ENCODE peak calls at places on chromosome 6, in nine cellular contexts. W is AG10803, P is ovary, X is fibroblast of mammary gland, J is A673, I is IMR-90, S is AG04450, F is transverse colon, B is dorsolateral prefrontal cortex. Z is an unnamed sample.

GRCh38 chr6:14436593-14436992 is 319.0 kb downstream of the CD83 start:
- DNase-seq in J (no peak), I (no peak), P (no peak), F (no peak), B (no peak), W (no peak), X (no peak), S (no peak), Z (no peak)

GRCh38 chr6:35208419-35208818 is 5.3 kb upstream of the SCUBE3 start:
- DNase-seq in W (no peak), X (no peak), I (no peak), S (no peak), F (no peak), J (no peak), P (no peak), B (no peak), Z (no peak)

GRCh38 chr6:167795874-167796667 is 30.6 kb upstream of the AFDN start:
- DNase-seq in X (no peak), P (no peak), W (no peak), J (no peak), S (no peak), B (peak), I (no peak), F (peak), Z (no peak)

GRCh38 chr6:127107916-127108315 is 10.6 kb upstream of the RSPO3 start:
- DNase-seq in P (no peak), X (no peak), W (no peak), S (no peak), J (no peak), B (no peak), I (no peak), F (no peak), Z (no peak)

GRCh38 chr6:2744206-2744771 is 6.4 kb downstream of the MYLK4 start:
- DNase-seq in P (no peak), W (no peak), X (no peak), J (peak), B (no peak), F (no peak), I (no peak), S (no peak), Z (no peak)

GRCh38 chr6:110250058-110250457 is 69.8 kb downstream of the CDC40 start:
- DNase-seq in S (no peak), P (no peak), X (no peak), J (no peak), I (no peak), W (no peak), F (no peak), B (no peak), Z (no peak)

GRCh38 chr6:156776841-156777576 is at the start of gene ARID1B:
- DNase-seq in S (peak), X (peak), B (peak), W (peak), F (peak), I (peak), P (peak), J (peak), Z (no peak)

GRCh38 chr6:23181301-23182110 is 612.1 kb downstream of the HDGFL1 start:
- DNase-seq in B (no peak), P (no peak), W (no peak), F (no peak), X (no peak), S (no peak), J (peak), I (no peak), Z (no peak)

GRCh38 chr6:149924933-149925252 is 2.0 kb upstream of the RAET1G start:
- DNase-seq in B (no peak), P (peak), S (no peak), F (no peak), X (no peak), I (no peak), J (no peak), W (no peak), Z (no peak)

GRCh38 chr6:54747955-54748354 is 98.6 kb upstream of the FAM83B start:
- DNase-seq in I (no peak), F (no peak), W (no peak), S (no peak), B (no peak), P (no peak), J (no peak), X (no peak), Z (no peak)

GRCh38 chr6:105432797-105433196 is 29.9 kb upstream of the PREP start:
- DNase-seq in I (peak), P (no peak), W (peak), X (peak), J (peak), B (no peak), F (no peak), S (peak), Z (peak)

GRCh38 chr6:34671801-34672656 is 24.5 kb downstream of the ILRUN start:
- DNase-seq in W (peak), F (peak), P (no peak), J (peak), S (no peak), X (peak), B (no peak), I (peak), Z (no peak)

GRCh38 chr6:107046316-107046715 is 18.3 kb downstream of the MTRES1 start:
- DNase-seq in B (no peak), J (no peak), P (no peak), I (no peak), S (no peak), W (no peak), X (no peak), F (no peak), Z (no peak)

GRCh38 chr6:32369678-32370077 is 2.0 kb downstream of the TSBP1 start:
- DNase-seq in P (no peak), B (no peak), W (peak), S (peak), I (peak), J (peak), F (no peak), X (peak), Z (peak)

GRCh38 chr6:63565727-63566625 is 6.3 kb upstream of the LOC128125822 start:
- DNase-seq in B (no peak), P (no peak), W (no peak), F (no peak), J (no peak), X (no peak), S (no peak), I (peak), Z (no peak)

DNA sequence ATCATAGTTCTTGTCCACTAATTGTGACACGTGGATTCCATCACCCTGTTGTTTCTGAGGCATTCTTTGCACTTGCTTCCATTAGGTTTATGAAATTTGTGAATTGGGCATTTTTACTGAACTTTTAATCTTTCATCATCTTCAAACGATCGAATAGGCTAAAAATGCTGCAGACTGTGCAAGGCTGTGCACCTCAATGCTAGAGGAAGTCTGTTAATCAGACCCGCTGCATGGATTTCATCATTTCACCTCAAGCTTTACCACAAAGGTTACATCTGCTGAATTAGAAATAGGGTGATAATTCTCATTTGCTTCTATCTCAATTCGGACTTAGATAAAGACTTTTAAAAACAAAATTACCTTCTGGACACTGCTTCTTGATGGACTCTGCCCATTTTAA is 27.8 kb upstream of the F13A1 start:
- DNase-seq in S (no peak), W (no peak), F (no peak), I (no peak), B (no peak), P (no peak), J (no peak), X (no peak), Z (no peak)
- H3K4me3 ChIP-seq in S (no peak), W (no peak), F (no peak), I (no peak), B (no peak), P (no peak), J (no peak), X (no peak), Z (no peak)

GRCh38 chr6:78436335-78436734 is 431.0 kb upstream of the IRAK1BP1 start:
- DNase-seq in S (peak), W (peak), J (peak), B (no peak), X (peak), P (no peak), I (peak), F (no peak), Z (peak)
- TF ChIP-seq CTCF in S (peak), W (peak), J (peak), B (no peak), X (peak), P (no peak), I (peak), F (no peak), Z (peak)

GRCh38 chr6:165571721-165572132 is 91.3 kb downstream of the PDE10A start:
- DNase-seq in W (no peak), J (no peak), S (no peak), X (no peak), B (no peak), F (no peak), P (no peak), I (peak), Z (no peak)

GRCh38 chr6:165573671-165574070 is 89.4 kb downstream of the PDE10A start:
- DNase-seq in W (no peak), F (no peak), X (peak), S (no peak), P (peak), I (peak), B (no peak), J (peak), Z (no peak)

GRCh38 chr6:165571068-165571682 is 91.9 kb downstream of the PDE10A start:
- DNase-seq in F (no peak), W (peak), B (no peak), S (no peak), J (no peak), X (peak), P (no peak), I (peak), Z (no peak)

GRCh38 chr6:165566088-165566828 is 96.8 kb downstream of the PDE10A start:
- DNase-seq in P (no peak), B (no peak), J (no peak), S (no peak), X (no peak), F (no peak), I (no peak), W (no peak), Z (no peak)

GRCh38 chr6:165568326-165568725 is 94.7 kb downstream of the PDE10A start:
- DNase-seq in S (no peak), F (no peak), W (no peak), X (no peak), P (no peak), J (no peak), I (no peak), B (no peak), Z (no peak)
- H3K4me3 ChIP-seq in S (no peak), F (no peak), W (no peak), X (no peak), P (no peak), J (no peak), I (no peak), B (no peak), Z (no peak)

DNA sequence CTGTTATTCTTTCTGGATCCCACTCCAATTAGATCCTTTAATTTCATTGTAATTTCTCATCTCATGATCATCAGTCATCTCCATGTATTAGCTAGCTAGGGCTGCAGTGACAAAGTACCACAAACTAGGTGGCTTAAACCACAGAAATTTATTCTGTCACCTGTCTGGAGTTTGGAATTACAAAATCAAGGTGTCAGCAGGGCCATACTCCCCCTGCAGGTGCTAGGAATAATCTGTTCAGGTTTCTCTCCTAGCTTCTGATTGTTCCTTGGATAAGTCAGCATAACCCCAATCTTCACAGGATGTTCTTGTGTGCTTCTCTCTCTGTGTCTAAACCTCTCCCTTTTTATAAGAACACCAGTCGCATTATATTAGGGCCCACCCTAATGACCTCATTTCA is 40.4 kb downstream of the BEND6 start:
- DNase-seq in J (no peak), I (no peak), W (no peak), S (no peak), B (no peak), X (no peak), P (no peak), F (no peak), Z (no peak)
- TF ChIP-seq CTCF in J (peak), I (no peak), W (no peak), S (no peak), B (no peak), X (no peak), P (no peak), F (no peak), Z (peak)

DNA sequence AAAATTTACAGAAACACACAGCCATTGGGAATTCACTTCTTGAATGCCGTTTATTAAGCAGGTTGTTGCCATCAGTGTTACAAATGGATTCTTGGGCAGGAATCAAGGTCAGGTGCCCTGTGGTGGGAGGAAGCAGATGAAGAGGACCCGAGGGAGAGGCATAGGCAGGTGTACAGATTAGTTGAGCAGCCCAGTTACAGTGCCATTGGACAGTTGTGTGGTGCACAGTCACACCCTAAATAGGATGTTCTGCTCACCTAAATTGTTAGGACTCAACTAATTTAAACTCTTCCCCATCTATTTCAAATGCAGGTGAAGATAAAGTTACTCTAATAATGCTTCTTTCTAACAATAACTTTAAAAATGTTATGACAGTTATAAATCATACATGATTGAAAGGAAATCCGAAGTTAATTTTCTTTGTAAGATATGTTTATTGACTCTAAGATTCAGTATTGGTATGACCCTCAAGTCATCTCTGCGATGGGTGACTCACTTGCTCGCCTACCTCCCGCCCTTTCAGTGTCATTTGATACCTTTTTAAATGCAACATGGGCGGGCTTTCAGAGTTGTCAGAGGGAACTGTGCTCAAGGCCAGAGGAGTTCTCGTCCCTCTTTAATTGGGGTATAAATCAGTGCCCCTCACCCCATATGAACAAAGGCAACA is 35.0 kb downstream of the DSE start:
- DNase-seq in F (no peak), W (peak), J (peak), S (no peak), B (no peak), X (peak), I (peak), P (no peak), Z (no peak)
- H3K4me3 ChIP-seq in F (no peak), W (peak), J (no peak), S (peak), B (no peak), X (no peak), I (no peak), P (no peak), Z (peak)

DNA sequence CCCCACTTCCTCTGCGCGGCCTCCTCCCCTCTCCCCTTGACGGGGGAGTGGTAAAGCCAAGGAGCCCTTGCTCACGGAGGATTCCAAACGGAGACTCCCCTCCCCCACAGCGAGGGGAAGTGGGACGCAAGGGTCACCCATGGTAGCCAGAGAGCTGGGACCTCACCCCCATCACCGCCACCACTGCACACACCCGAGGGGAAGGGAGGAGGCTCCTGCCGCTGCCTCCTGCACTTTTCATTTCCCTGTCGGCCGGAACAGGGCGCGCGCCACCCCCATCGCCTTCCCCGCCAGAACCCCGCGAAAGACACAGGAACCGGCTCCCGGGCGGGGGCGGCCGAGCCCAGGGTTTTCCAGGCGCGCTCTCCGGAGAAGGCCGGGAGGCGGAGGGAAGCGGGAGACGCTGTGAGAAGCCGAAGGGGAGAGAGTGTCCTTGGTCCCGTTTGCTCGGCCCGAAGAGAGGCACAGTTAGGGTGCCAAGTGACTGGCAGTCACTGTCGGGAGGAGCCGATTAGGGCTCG is 789 bp downstream of the CCND3 start:
- DNase-seq in X (no peak), W (no peak), B (peak), P (peak), I (peak), F (peak), S (no peak), J (peak), Z (no peak)
- TF ChIP-seq CTCF in X (no peak), W (no peak), B (no peak), P (no peak), I (no peak), F (no peak), S (peak), J (no peak), Z (no peak)

DNA sequence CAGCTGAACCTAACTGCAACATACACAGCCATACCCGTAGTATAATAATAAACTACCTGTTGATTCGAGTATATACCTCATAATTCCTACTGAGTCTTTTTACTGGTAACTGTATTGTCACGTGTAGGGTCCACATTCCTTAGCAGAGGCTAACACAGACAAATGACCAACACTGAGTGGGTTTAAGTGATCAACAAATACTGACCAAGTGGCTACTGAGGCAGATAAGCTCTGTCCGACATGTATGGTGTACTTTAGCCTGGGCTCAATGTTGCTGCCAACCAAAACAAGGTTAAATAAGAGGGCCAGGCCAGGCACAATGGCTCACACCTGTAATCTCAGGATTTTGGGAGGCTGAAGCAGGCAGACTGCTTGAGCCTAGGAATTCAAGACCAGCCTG is 12.7 kb downstream of the ELOVL5 start:
- DNase-seq in S (no peak), W (no peak), B (no peak), X (no peak), P (no peak), F (no peak), J (no peak), I (no peak), Z (no peak)
- H3K4me3 ChIP-seq in S (no peak), W (no peak), B (no peak), X (no peak), P (no peak), F (no peak), J (no peak), I (no peak), Z (no peak)

GRCh38 chr6:139161169-139161568 is 26.3 kb downstream of the HECA start:
- DNase-seq in P (no peak), F (no peak), I (peak), S (no peak), X (peak), J (no peak), W (peak), B (no peak), Z (no peak)

GRCh38 chr6:139161817-139162284 is 27.0 kb downstream of the HECA start:
- DNase-seq in X (no peak), S (no peak), B (no peak), J (peak), F (no peak), P (no peak), I (no peak), W (no peak), Z (no peak)

GRCh38 chr6:139165324-139165723 is 30.4 kb downstream of the HECA start:
- DNase-seq in W (no peak), X (no peak), B (no peak), J (no peak), S (no peak), I (no peak), F (no peak), P (no peak), Z (no peak)

GRCh38 chr6:139166238-139166955 is 31.5 kb downstream of the HECA start:
- DNase-seq in P (no peak), S (no peak), X (no peak), W (no peak), F (no peak), J (no peak), B (no peak), I (no peak), Z (no peak)

GRCh38 chr6:139164001-139164400 is 29.1 kb downstream of the HECA start:
- DNase-seq in W (no peak), X (no peak), B (no peak), J (peak), F (no peak), I (no peak), S (no peak), P (no peak), Z (no peak)
- TF ChIP-seq CTCF in W (no peak), X (no peak), B (no peak), J (no peak), F (no peak), I (no peak), S (peak), P (no peak), Z (no peak)

DNA sequence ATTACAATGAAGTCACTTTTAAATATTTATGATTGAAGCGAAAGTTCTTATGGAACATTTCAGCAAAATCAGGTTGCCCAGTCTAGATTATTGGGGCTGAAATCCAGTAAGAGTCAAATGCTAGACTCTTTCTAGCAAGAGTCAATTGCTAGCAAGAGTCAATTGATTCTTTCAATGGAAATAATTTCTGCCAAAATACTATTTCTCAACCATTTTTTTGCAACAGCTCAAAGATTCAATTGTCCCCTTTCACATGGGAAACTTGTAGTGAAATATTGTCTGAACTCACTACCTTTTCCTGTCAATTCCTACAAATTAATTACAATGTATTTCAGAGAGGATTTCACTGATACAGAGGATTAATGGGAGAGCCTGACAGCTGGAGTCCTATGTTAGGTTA is 78.3 kb downstream of the MAP7 start:
- DNase-seq in S (no peak), J (no peak), B (no peak), I (no peak), P (no peak), F (no peak), W (no peak), X (no peak), Z (no peak)
- H3K4me3 ChIP-seq in S (no peak), J (no peak), B (no peak), I (no peak), P (no peak), F (no peak), W (no peak), X (no peak), Z (no peak)

Z was measured in HFF-Myc.